ENCODE peak calls at places on chromosomes 16 and 17, in seven cellular contexts. One of them, this sample, is unnamed.

GRCh38 chr17:62702746-62703268 is 75.3 kb downstream of the MRC2 start:
- DNase-seq in HCT116: no peak
- DNase-seq in GM23338: no peak
- DNase-seq in neural progenitor cell: no peak
- DNase-seq in hepatocyte: no peak
- DNase-seq in GM23248: no peak
- DNase-seq in MM.1S: no peak
- DNase-seq in this sample: no peak

GRCh38 chr16:84194470-84195200 is 3.7 kb downstream of the ADAD2 start:
- DNase-seq in HCT116: no peak
- DNase-seq in GM23338: no peak
- DNase-seq in neural progenitor cell: no peak
- DNase-seq in hepatocyte: peak; percentile 3
- DNase-seq in GM23248: no peak
- DNase-seq in MM.1S: peak; percentile 17
- DNase-seq in this sample: no peak

GRCh38 chr17:16888413-16889087 is 83.4 kb downstream of the TNFRSF13B start:
- DNase-seq in HCT116: no peak
- DNase-seq in GM23338: no peak
- DNase-seq in neural progenitor cell: no peak
- DNase-seq in hepatocyte: no peak
- DNase-seq in GM23248: peak; percentile 61
- DNase-seq in MM.1S: no peak
- DNase-seq in this sample: peak; percentile 53

GRCh38 chr16:19130852-19131808 is 17.4 kb downstream of the ITPRIPL2 start:
- DNase-seq in HCT116: no peak
- DNase-seq in GM23338: peak; percentile 53
- DNase-seq in neural progenitor cell: no peak
- DNase-seq in hepatocyte: peak; percentile 29
- DNase-seq in GM23248: peak; percentile 75
- DNase-seq in MM.1S: no peak
- DNase-seq in this sample: peak; percentile 37

GRCh38 chr17:80005360-80006338 is 30.0 kb downstream of the TBC1D16 start:
- DNase-seq in HCT116: peak; percentile 40
- DNase-seq in GM23338: peak; percentile 73
- DNase-seq in neural progenitor cell: peak; percentile 66
- DNase-seq in hepatocyte: peak; percentile 80
- DNase-seq in GM23248: peak; percentile 51
- DNase-seq in MM.1S: no peak
- DNase-seq in this sample: peak; percentile 77

GRCh38 chr17:79650283-79650682 is 39.4 kb upstream of the RBFOX3 start:
- DNase-seq in HCT116: no peak
- DNase-seq in GM23338: no peak
- DNase-seq in neural progenitor cell: no peak
- DNase-seq in hepatocyte: no peak
- DNase-seq in GM23248: no peak
- DNase-seq in MM.1S: no peak
- DNase-seq in this sample: no peak

GRCh38 chr16:22161999-22162657 is at the start of gene SDR42E2:
- DNase-seq in HCT116: no peak
- DNase-seq in GM23338: peak; percentile 89
- DNase-seq in neural progenitor cell: peak; percentile 73
- DNase-seq in hepatocyte: peak; percentile 61
- DNase-seq in GM23248: no peak
- DNase-seq in MM.1S: peak; percentile 53
- DNase-seq in this sample: no peak

GRCh38 chr16:83793179-83793578 is 14.6 kb upstream of the HSBP1 start:
- DNase-seq in HCT116: no peak
- DNase-seq in GM23338: peak; percentile 57
- DNase-seq in neural progenitor cell: peak; percentile 21
- DNase-seq in hepatocyte: no peak
- DNase-seq in GM23248: no peak
- DNase-seq in MM.1S: no peak
- DNase-seq in this sample: peak; percentile 20

GRCh38 chr16:87254734-87255133 is 62.5 kb downstream of the C16orf95 start:
- DNase-seq in HCT116: no peak
- DNase-seq in GM23338: no peak
- DNase-seq in neural progenitor cell: no peak
- DNase-seq in hepatocyte: no peak
- DNase-seq in GM23248: no peak
- DNase-seq in MM.1S: no peak
- DNase-seq in this sample: no peak

DNA sequence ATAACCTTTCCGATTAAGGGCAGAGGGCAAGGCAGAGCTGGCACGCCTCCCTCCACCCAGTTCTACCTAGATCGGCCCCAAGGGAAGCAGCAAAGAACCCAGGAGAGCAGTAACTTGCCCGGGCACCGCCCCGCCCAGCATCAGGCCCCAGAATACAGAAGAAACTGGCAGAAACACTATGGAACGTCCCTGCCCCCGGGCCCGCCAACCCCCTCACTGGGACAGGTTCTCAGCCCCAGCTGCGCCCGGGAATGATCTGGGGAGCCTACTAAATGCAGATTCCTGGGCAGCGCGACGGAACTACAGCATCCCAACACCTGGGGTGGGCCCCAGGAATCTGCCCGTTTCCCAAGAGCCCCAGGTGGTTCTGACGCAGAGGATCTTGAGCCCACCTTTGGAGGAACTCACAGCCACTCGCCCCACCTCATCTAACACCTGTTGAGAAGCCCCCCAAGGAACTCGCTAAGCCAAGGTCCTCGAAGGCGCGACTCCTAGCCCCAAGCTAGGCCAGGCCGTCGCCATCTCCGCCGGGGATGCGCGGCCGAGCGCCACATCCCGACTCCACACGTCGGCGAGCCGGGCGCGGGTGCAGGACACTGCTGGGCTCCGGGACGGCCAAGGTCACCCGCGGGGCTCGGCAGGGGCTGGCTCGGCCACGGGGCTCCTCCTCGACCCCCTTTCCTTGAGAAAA is 1.1 kb downstream of the CDIP1 start:
- DNase-seq in HCT116: no peak
- DNase-seq in GM23338: peak; percentile 80
- DNase-seq in neural progenitor cell: peak; percentile 39
- DNase-seq in hepatocyte: no peak
- DNase-seq in GM23248: peak; percentile 57
- DNase-seq in MM.1S: no peak
- DNase-seq in this sample: no peak
- H2AFZ ChIP-seq in HCT116: no peak overlapping the region
- H2AFZ ChIP-seq in GM23338: peak overlapping the region; percentile 78
- H2AFZ ChIP-seq in neural progenitor cell: peak overlapping the region; percentile 77
- H2AFZ ChIP-seq in hepatocyte: peak overlapping the region; percentile 56
- H2AFZ ChIP-seq in GM23248: peak overlapping the region; percentile 90
- H2AFZ ChIP-seq in MM.1S: peak overlapping the region; percentile 28
- H2AFZ ChIP-seq in this sample: peak overlapping the region; percentile 77

DNA sequence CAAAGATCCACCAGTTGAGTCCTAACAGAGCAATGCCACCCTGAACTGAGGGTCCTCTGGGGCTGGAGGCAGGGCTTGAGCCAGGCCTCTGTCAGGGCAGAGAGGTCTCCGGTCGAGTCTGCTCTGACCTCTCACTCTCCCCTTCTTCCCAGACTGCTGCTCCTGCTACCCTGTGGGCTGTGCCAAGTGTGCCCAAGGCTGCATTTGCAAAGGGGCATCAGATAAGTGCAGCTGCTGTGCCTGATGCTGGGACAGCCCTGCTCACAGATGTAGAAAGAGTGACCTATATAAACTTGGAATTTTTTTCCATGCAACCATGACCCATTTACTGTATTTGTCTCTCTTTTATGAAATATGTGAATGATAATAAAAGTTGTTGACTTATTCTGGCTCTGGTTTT is 2.4 kb upstream of the MT1B start:
- DNase-seq in HCT116: no peak
- DNase-seq in GM23338: no peak
- DNase-seq in neural progenitor cell: no peak
- DNase-seq in hepatocyte: no peak
- DNase-seq in GM23248: no peak
- DNase-seq in MM.1S: no peak
- DNase-seq in this sample: no peak
- TF ChIP-seq EZH2 in HCT116: no peak
- TF ChIP-seq EZH2 in GM23338: no peak
- TF ChIP-seq EZH2 in neural progenitor cell: no peak
- TF ChIP-seq EZH2 in hepatocyte: no peak
- TF ChIP-seq EZH2 in GM23248: no peak
- TF ChIP-seq EZH2 in MM.1S: no peak
- TF ChIP-seq EZH2 in this sample: no peak

GRCh38 chr17:41907633-41908539 is 10.9 kb downstream of the ACLY start:
- DNase-seq in HCT116: no peak
- DNase-seq in GM23338: no peak
- DNase-seq in neural progenitor cell: no peak
- DNase-seq in hepatocyte: peak; percentile 85
- DNase-seq in GM23248: peak; percentile 44
- DNase-seq in MM.1S: no peak
- DNase-seq in this sample: no peak

GRCh38 chr17:41913798-41914197 is 5.0 kb downstream of the ACLY start:
- DNase-seq in HCT116: no peak
- DNase-seq in GM23338: no peak
- DNase-seq in neural progenitor cell: no peak
- DNase-seq in hepatocyte: no peak
- DNase-seq in GM23248: no peak
- DNase-seq in MM.1S: no peak
- DNase-seq in this sample: no peak

GRCh38 chr17:41912925-41913324 is 5.8 kb downstream of the ACLY start:
- DNase-seq in HCT116: no peak
- DNase-seq in GM23338: no peak
- DNase-seq in neural progenitor cell: no peak
- DNase-seq in hepatocyte: no peak
- DNase-seq in GM23248: no peak
- DNase-seq in MM.1S: no peak
- DNase-seq in this sample: no peak

GRCh38 chr17:41909088-41909487 is 9.7 kb downstream of the ACLY start:
- DNase-seq in HCT116: no peak
- DNase-seq in GM23338: no peak
- DNase-seq in neural progenitor cell: no peak
- DNase-seq in hepatocyte: no peak
- DNase-seq in GM23248: no peak
- DNase-seq in MM.1S: no peak
- DNase-seq in this sample: no peak

GRCh38 chr17:41910701-41911391 is 7.9 kb downstream of the ACLY start:
- DNase-seq in HCT116: no peak
- DNase-seq in GM23338: no peak
- DNase-seq in neural progenitor cell: no peak
- DNase-seq in hepatocyte: no peak
- DNase-seq in GM23248: peak; percentile 99
- DNase-seq in MM.1S: no peak
- DNase-seq in this sample: peak; percentile 91
- TF ChIP-seq EZH2phosphoT487 in HCT116: no peak
- TF ChIP-seq EZH2phosphoT487 in GM23338: no peak
- TF ChIP-seq EZH2phosphoT487 in neural progenitor cell: no peak
- TF ChIP-seq EZH2phosphoT487 in hepatocyte: no peak
- TF ChIP-seq EZH2phosphoT487 in GM23248: no peak
- TF ChIP-seq EZH2phosphoT487 in MM.1S: no peak
- TF ChIP-seq EZH2phosphoT487 in this sample: no peak

GRCh38 chr17:76513306-76513692 is 12.1 kb upstream of the RHBDF2 start:
- DNase-seq in HCT116: no peak
- DNase-seq in GM23338: no peak
- DNase-seq in neural progenitor cell: no peak
- DNase-seq in hepatocyte: peak; percentile 2
- DNase-seq in GM23248: no peak
- DNase-seq in MM.1S: no peak
- DNase-seq in this sample: no peak
- H2AFZ ChIP-seq in HCT116: no peak overlapping the region
- H2AFZ ChIP-seq in GM23338: no peak overlapping the region
- H2AFZ ChIP-seq in neural progenitor cell: no peak overlapping the region
- H2AFZ ChIP-seq in hepatocyte: no peak overlapping the region
- H2AFZ ChIP-seq in GM23248: no peak overlapping the region
- H2AFZ ChIP-seq in MM.1S: no peak overlapping the region
- H2AFZ ChIP-seq in this sample: no peak overlapping the region

DNA sequence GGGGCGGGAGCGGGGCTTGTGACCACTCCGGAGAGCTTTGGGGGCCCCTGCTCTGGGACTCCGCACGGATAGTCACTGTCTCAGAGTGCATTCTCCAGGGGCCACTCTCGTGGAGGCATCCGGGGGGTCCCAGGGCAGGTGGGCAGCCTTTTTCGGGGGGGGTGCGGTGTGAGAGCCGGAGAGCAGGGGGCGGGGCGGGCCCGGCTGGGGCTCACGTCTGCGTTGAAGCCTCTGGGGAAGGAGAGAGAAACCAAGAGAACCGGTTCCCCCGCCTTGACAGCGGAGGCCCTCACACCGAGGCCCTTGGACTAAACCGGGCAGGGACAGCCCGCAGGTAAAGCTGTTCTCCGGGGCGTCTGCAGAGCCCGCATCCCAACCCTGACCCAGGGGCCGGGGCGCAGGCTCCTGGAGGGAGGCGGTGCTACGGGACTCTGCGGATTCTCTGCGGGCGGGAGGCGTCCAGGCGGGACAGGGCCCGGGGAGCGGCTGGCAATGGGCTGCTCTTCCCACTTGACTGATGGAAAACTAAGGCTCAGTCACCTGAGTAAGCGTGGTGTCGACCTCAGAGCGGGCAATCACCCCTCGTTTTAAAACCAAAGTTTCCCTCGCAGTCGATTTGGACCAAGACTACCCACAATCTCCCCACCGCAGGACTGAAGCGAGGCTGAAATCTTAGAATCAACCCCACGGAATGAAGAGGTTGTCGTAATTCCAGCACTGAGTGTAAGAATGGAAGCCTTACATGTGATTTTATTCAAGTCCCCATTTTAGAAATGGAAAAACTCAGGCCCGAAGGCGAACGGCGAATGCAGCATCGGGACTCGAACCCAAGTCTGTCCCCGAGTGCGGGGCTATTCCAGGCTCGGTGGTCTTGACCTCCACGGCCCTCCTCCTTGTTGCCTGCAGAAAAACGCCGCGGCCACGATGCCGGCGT is 49.6 kb upstream of the AMZ2 start:
- DNase-seq in HCT116: no peak
- DNase-seq in GM23338: peak; percentile 77
- DNase-seq in neural progenitor cell: peak; percentile 16
- DNase-seq in hepatocyte: peak; percentile 39
- DNase-seq in GM23248: no peak
- DNase-seq in MM.1S: no peak
- DNase-seq in this sample: peak; percentile 79
- TF ChIP-seq EZH2 in HCT116: no peak
- TF ChIP-seq EZH2 in GM23338: peak; percentile 91
- TF ChIP-seq EZH2 in neural progenitor cell: peak; percentile 95
- TF ChIP-seq EZH2 in hepatocyte: no peak
- TF ChIP-seq EZH2 in GM23248: no peak
- TF ChIP-seq EZH2 in MM.1S: no peak
- TF ChIP-seq EZH2 in this sample: no peak

GRCh38 chr16:27923751-27924150 is 139.8 kb downstream of the GSG1L start:
- DNase-seq in HCT116: no peak
- DNase-seq in GM23338: no peak
- DNase-seq in neural progenitor cell: no peak
- DNase-seq in hepatocyte: no peak
- DNase-seq in GM23248: no peak
- DNase-seq in MM.1S: no peak
- DNase-seq in this sample: no peak

GRCh38 chr16:27922433-27922832 is 141.1 kb downstream of the GSG1L start:
- DNase-seq in HCT116: no peak
- DNase-seq in GM23338: peak; percentile 51
- DNase-seq in neural progenitor cell: peak; percentile 58
- DNase-seq in hepatocyte: no peak
- DNase-seq in GM23248: peak; percentile 3
- DNase-seq in MM.1S: no peak
- DNase-seq in this sample: no peak

GRCh38 chr16:27927266-27927901 is 136.1 kb downstream of the GSG1L start:
- DNase-seq in HCT116: no peak
- DNase-seq in GM23338: no peak
- DNase-seq in neural progenitor cell: no peak
- DNase-seq in hepatocyte: no peak
- DNase-seq in GM23248: no peak
- DNase-seq in MM.1S: no peak
- DNase-seq in this sample: no peak

GRCh38 chr16:27925612-27926011 is 137.9 kb downstream of the GSG1L start:
- DNase-seq in HCT116: no peak
- DNase-seq in GM23338: no peak
- DNase-seq in neural progenitor cell: no peak
- DNase-seq in hepatocyte: no peak
- DNase-seq in GM23248: no peak
- DNase-seq in MM.1S: no peak
- DNase-seq in this sample: no peak

GRCh38 chr16:27924411-27925118 is 138.9 kb downstream of the GSG1L start:
- DNase-seq in HCT116: peak; percentile 24
- DNase-seq in GM23338: peak; percentile 52
- DNase-seq in neural progenitor cell: peak; percentile 28
- DNase-seq in hepatocyte: no peak
- DNase-seq in GM23248: no peak
- DNase-seq in MM.1S: no peak
- DNase-seq in this sample: peak; percentile 24
- TF ChIP-seq EZH2phosphoT487 in HCT116: no peak
- TF ChIP-seq EZH2phosphoT487 in GM23338: no peak
- TF ChIP-seq EZH2phosphoT487 in neural progenitor cell: no peak
- TF ChIP-seq EZH2phosphoT487 in hepatocyte: no peak
- TF ChIP-seq EZH2phosphoT487 in GM23248: no peak
- TF ChIP-seq EZH2phosphoT487 in MM.1S: no peak
- TF ChIP-seq EZH2phosphoT487 in this sample: no peak